ENCODE peak calls at places on chromosomes 3 and 15, in five cellular contexts. One of them, this sample, is unnamed. For H3K9me3 and H3K4me1, the result is how much of the 10 kb centered on the place peaks cover.

GRCh38 chr3:123745184-123745855 is 138.8 kb downstream of the MYLK start:
- DNase-seq in IMR-90: no peak
- DNase-seq in right lobe of liver: no peak
- DNase-seq in fibroblast of lung: no peak
- DNase-seq in A549: no peak
- DNase-seq in this sample: no peak

GRCh38 chr3:169041677-169042171 is 621.8 kb downstream of the MECOM start:
- DNase-seq in IMR-90: peak
- DNase-seq in right lobe of liver: no peak
- DNase-seq in fibroblast of lung: peak
- DNase-seq in A549: peak
- DNase-seq in this sample: no peak

GRCh38 chr15:48388017-48388936 is 57.0 kb downstream of the DUT start:
- DNase-seq in IMR-90: peak
- DNase-seq in right lobe of liver: no peak
- DNase-seq in fibroblast of lung: peak
- DNase-seq in A549: no peak
- DNase-seq in this sample: no peak

GRCh38 chr15:52681441-52681840 is 2.3 kb upstream of the ATOSA start:
- DNase-seq in IMR-90: no peak
- DNase-seq in right lobe of liver: no peak
- DNase-seq in fibroblast of lung: no peak
- DNase-seq in A549: no peak
- DNase-seq in this sample: no peak

GRCh38 chr3:56042326-56042951 is 425.8 kb downstream of the ERC2 start:
- DNase-seq in IMR-90: peak
- DNase-seq in right lobe of liver: no peak
- DNase-seq in fibroblast of lung: peak
- DNase-seq in A549: peak
- DNase-seq in this sample: no peak

GRCh38 chr3:152398495-152398894 is 129.8 kb downstream of the MBNL1 start:
- DNase-seq in IMR-90: no peak
- DNase-seq in right lobe of liver: no peak
- DNase-seq in fibroblast of lung: peak
- DNase-seq in A549: no peak
- DNase-seq in this sample: no peak

GRCh38 chr3:55128201-55128870 is 200.5 kb upstream of the LRTM1 start:
- DNase-seq in IMR-90: peak
- DNase-seq in right lobe of liver: no peak
- DNase-seq in fibroblast of lung: peak
- DNase-seq in A549: no peak
- DNase-seq in this sample: no peak

GRCh38 chr3:69292185-69292584 is 93.7 kb downstream of the FRMD4B start:
- DNase-seq in IMR-90: no peak
- DNase-seq in right lobe of liver: no peak
- DNase-seq in fibroblast of lung: no peak
- DNase-seq in A549: no peak
- DNase-seq in this sample: no peak

GRCh38 chr3:52204337-52205073 is 6.5 kb downstream of the ALAS1 start:
- DNase-seq in IMR-90: peak
- DNase-seq in right lobe of liver: peak
- DNase-seq in fibroblast of lung: no peak
- DNase-seq in A549: no peak
- DNase-seq in this sample: peak

GRCh38 chr15:31457631-31458526 is 131.2 kb downstream of the KLF13 start:
- DNase-seq in IMR-90: peak
- DNase-seq in right lobe of liver: no peak
- DNase-seq in fibroblast of lung: peak
- DNase-seq in A549: no peak
- DNase-seq in this sample: no peak

GRCh38 chr15:89067751-89068150 is 20.5 kb upstream of the ABHD2 start:
- DNase-seq in IMR-90: peak
- DNase-seq in right lobe of liver: no peak
- DNase-seq in fibroblast of lung: peak
- DNase-seq in A549: no peak
- DNase-seq in this sample: no peak

GRCh38 chr15:101171954-101172353 is 79.9 kb downstream of the CHSY1 start:
- DNase-seq in IMR-90: no peak
- DNase-seq in right lobe of liver: no peak
- DNase-seq in fibroblast of lung: no peak
- DNase-seq in A549: no peak
- DNase-seq in this sample: no peak

GRCh38 chr15:25239471-25240345 is 199.1 kb downstream of the UBE3A start:
- DNase-seq in IMR-90: no peak
- DNase-seq in right lobe of liver: peak
- DNase-seq in fibroblast of lung: no peak
- DNase-seq in A549: no peak
- DNase-seq in this sample: peak
- H3K9me3 ChIP-seq in IMR-90: half or more
- H3K9me3 ChIP-seq in right lobe of liver: under half
- H3K9me3 ChIP-seq in fibroblast of lung: under half
- H3K9me3 ChIP-seq in A549: under half
- H3K9me3 ChIP-seq in this sample: under half

DNA sequence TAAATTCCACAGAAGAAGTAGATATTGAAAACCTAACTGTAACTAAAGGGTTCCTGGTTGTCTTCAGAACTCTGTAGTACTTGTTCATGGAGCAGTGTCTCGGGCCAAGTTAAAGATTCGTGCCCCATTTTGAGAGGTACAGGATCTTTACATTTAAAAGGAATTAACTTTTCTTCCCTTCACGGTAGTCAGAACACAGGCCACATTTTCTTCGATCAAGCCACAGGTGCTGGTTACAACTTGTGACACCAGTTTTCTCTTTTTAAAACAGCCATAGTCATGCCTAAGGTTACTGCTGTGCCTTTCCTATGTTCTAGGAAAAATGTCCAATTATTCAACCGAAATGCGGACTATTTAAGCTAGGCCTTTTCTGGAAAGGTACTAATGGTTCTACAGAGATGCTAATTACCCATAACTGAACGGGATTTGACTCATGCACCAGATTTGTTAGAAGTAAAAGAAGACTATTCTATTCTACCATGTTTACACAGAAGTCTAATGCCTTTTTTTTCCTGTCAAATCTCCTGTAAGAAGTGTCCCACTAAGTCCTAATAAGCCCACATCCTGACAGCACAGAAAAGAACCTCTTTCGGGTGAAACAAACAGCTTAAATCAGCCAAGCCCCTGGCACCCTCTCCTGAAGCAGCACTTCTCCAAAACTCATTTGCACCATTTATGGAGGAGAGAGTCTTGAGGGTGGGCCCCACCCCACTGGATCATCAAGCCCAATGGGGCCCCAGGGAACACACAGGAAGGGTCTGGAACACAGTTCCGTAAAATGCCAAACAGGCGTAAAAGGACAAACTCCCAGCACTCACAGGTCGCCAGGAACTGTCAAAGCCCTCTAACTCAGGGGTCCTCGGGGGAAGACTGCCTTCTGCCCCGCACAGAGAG is 1.9 kb downstream of the LRIG1 start:
- DNase-seq in IMR-90: peak
- DNase-seq in right lobe of liver: no peak
- DNase-seq in fibroblast of lung: peak
- DNase-seq in A549: no peak
- DNase-seq in this sample: no peak
- H3K4me1 ChIP-seq in IMR-90: under half
- H3K4me1 ChIP-seq in right lobe of liver: under half
- H3K4me1 ChIP-seq in fibroblast of lung: under half
- H3K4me1 ChIP-seq in A549: under half
- H3K4me1 ChIP-seq in this sample: under half

DNA sequence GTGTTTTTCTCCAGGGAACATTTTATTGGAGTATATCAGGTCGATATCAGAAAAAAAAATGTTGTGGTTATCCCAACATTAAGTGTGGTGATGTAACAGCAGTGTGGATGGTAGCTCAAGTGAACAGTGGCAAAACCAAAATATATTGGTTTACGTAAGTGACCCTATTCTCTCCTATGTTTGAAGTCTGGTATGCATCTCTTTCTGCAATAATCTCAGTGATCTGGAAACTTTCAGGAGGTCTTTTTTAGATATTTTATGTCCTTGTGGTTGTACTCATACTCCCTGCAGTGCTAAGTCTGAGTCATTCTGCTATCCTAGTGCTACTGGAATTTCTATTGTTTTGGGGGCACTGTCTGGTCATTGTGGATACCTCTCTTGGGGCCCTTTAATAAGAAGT is 137.9 kb downstream of the SNRPN start:
- DNase-seq in IMR-90: peak
- DNase-seq in right lobe of liver: no peak
- DNase-seq in fibroblast of lung: peak
- DNase-seq in A549: no peak
- DNase-seq in this sample: no peak
- H3K9me3 ChIP-seq in IMR-90: under half
- H3K9me3 ChIP-seq in right lobe of liver: under half
- H3K9me3 ChIP-seq in fibroblast of lung: under half
- H3K9me3 ChIP-seq in A549: under half
- H3K9me3 ChIP-seq in this sample: under half

GRCh38 chr15:74866090-74866489 is 7.1 kb downstream of the SCAMP2 start:
- DNase-seq in IMR-90: peak
- DNase-seq in right lobe of liver: no peak
- DNase-seq in fibroblast of lung: peak
- DNase-seq in A549: peak
- DNase-seq in this sample: no peak

GRCh38 chr15:74869726-74870407 is 3.3 kb downstream of the SCAMP2 start:
- DNase-seq in IMR-90: peak
- DNase-seq in right lobe of liver: peak
- DNase-seq in fibroblast of lung: no peak
- DNase-seq in A549: no peak
- DNase-seq in this sample: no peak

GRCh38 chr15:74870496-74871213 is 2.5 kb downstream of the SCAMP2 start:
- DNase-seq in IMR-90: no peak
- DNase-seq in right lobe of liver: no peak
- DNase-seq in fibroblast of lung: no peak
- DNase-seq in A549: no peak
- DNase-seq in this sample: no peak

GRCh38 chr15:74867562-74868458 is 5.4 kb downstream of the SCAMP2 start:
- DNase-seq in IMR-90: no peak
- DNase-seq in right lobe of liver: no peak
- DNase-seq in fibroblast of lung: no peak
- DNase-seq in A549: no peak
- DNase-seq in this sample: no peak

DNA sequence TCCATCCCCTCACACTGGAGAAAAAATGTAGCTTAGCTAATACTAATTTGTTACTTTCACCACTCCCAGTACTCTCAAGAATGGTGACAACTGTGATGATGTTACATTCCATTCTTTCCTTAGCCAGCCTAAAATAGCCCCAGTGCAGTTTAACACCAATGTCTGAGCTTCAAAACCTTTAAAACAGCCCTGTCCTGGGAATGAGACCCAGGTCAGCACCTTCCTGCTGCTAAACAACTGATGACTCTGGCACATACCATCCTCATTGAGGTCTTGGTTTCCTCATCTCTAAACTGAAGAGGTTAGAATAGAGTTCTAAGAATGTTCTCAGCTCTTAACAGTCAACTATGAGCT is 3.8 kb downstream of the SCAMP2 start:
- DNase-seq in IMR-90: no peak
- DNase-seq in right lobe of liver: no peak
- DNase-seq in fibroblast of lung: no peak
- DNase-seq in A549: no peak
- DNase-seq in this sample: no peak
- H3K4me1 ChIP-seq in IMR-90: under half
- H3K4me1 ChIP-seq in right lobe of liver: half or more
- H3K4me1 ChIP-seq in fibroblast of lung: under half
- H3K4me1 ChIP-seq in A549: half or more
- H3K4me1 ChIP-seq in this sample: half or more

GRCh38 chr15:23506762-23507161 is 58.7 kb upstream of the MKRN3 start:
- DNase-seq in IMR-90: no peak
- DNase-seq in right lobe of liver: no peak
- DNase-seq in fibroblast of lung: no peak
- DNase-seq in A549: no peak
- DNase-seq in this sample: no peak
- H3K9me3 ChIP-seq in IMR-90: under half
- H3K9me3 ChIP-seq in right lobe of liver: under half
- H3K9me3 ChIP-seq in fibroblast of lung: under half
- H3K9me3 ChIP-seq in A549: under half
- H3K9me3 ChIP-seq in this sample: under half

DNA sequence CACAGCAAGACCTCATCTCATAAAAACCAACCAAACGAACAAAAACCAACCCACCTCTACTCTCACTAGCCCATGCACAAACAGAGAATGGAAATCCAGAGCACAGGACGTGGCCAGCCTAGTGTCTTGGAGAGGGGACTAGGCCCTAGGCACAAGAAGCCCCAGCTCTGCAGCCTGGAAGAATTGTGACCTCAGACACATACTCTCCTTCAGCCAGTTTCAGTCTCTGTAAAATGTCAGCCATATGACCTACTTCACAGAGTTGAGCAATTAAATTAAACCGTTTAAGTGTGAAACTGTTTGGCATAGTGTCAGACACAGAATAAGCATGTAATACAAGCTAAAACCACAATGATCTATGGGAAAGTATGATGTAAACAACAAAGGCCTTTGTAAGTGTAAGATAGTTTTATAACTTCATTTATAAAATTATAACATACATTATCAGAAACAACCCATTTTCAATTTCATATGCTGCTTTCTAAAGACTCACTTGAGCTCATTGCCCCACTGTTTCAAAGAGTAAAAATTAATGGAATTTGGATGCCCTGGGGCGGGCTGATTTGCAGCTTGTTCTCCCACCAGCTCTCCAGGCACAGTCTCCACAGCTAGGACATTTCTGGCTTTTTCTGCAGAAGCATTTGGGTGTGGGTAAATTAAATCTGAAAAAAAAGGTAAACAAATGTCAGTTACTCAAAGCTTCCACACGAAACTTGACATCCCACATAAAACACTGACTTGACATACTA is 32.9 kb downstream of the TBC1D2B start:
- DNase-seq in IMR-90: no peak
- DNase-seq in right lobe of liver: no peak
- DNase-seq in fibroblast of lung: no peak
- DNase-seq in A549: no peak
- DNase-seq in this sample: no peak
- H3K4me1 ChIP-seq in IMR-90: under half
- H3K4me1 ChIP-seq in right lobe of liver: under half
- H3K4me1 ChIP-seq in fibroblast of lung: under half
- H3K4me1 ChIP-seq in A549: under half
- H3K4me1 ChIP-seq in this sample: under half

DNA sequence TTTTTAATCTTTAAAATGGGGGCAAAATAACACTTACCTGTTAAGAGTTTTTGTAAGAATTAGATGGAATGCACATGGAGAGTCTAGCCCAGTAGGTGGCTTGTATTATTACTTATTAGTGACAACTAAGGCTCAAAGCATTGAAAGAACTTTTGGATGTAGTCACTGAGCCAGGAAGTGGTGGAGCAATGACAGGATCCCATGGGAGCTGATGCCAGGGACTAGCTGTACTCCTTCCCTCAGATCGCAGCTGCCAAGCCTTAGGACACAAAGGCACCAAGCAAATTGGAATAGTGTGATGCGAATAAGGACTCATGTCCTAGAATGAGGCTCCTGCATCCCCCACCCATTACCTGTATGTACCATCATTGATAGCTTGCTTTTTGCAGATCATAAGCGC is 370.4 kb upstream of the RGMA start:
- DNase-seq in IMR-90: no peak
- DNase-seq in right lobe of liver: no peak
- DNase-seq in fibroblast of lung: no peak
- DNase-seq in A549: no peak
- DNase-seq in this sample: no peak
- H3K9me3 ChIP-seq in IMR-90: under half
- H3K9me3 ChIP-seq in right lobe of liver: under half
- H3K9me3 ChIP-seq in fibroblast of lung: under half
- H3K9me3 ChIP-seq in A549: under half
- H3K9me3 ChIP-seq in this sample: under half